ENCODE peak calls at places on chromosomes 4 and X, in seven cellular contexts. T is colonic mucosa, X is glutamatergic neuron, K is endodermal cell, S is GM10248, R is GM20000, F is suprapubic skin. N is an unnamed sample.

GRCh38 chr4:7788687-7789425 is 150.8 kb downstream of the AFAP1 start:
- DNase-seq in R (no peak), X (no peak), K (no peak), T (no peak), F (peak; percentile 67), S (no peak), N (no peak)

GRCh38 chrX:100946521-100946920 is 17.8 kb upstream of the XKRX start:
- DNase-seq in F (no peak), S (no peak), K (no peak), R (no peak), T (no peak), X (no peak), N (no peak)

GRCh38 chr4:10063544-10064300 is 42.4 kb upstream of the SLC2A9 start:
- DNase-seq in R (no peak), F (no peak), K (peak; percentile 94), T (no peak), X (no peak), S (no peak), N (peak; percentile 54)

GRCh38 chrX:39309721-39310152 is 508.5 kb downstream of the MID1IP1 start:
- DNase-seq in X (no peak), K (no peak), F (no peak), T (no peak), S (no peak), R (peak; percentile 8), N (peak; percentile 22)

GRCh38 chr4:174260099-174260498 is 23.4 kb downstream of the FBXO8 start:
- DNase-seq in R (no peak), X (no peak), F (no peak), T (no peak), S (no peak), K (no peak), N (no peak)

GRCh38 chr4:15400911-15401671 is 26.7 kb upstream of the C1QTNF7 start:
- DNase-seq in S (no peak), R (no peak), F (peak; percentile 80), K (no peak), X (no peak), T (peak; percentile 24), N (no peak)

GRCh38 chr4:109411964-109412363 is 21.7 kb upstream of the SEC24B start:
- DNase-seq in F (no peak), X (no peak), R (no peak), S (no peak), T (no peak), K (no peak), N (no peak)

GRCh38 chr4:2290974-2291704 is 29.2 kb upstream of the MXD4 start:
- DNase-seq in R (peak; percentile 52), T (no peak), K (peak; percentile 50), X (no peak), S (peak; percentile 46), F (peak; percentile 57), N (no peak)

GRCh38 chrX:155026420-155026726 is 271 bp upstream of the FUNDC2 start:
- DNase-seq in K (no peak), T (no peak), S (no peak), R (no peak), X (no peak), F (no peak), N (no peak)

GRCh38 chr4:101346312-101346561 is 1.1 kb downstream of the PPP3CA start:
- DNase-seq in S (peak; percentile 38), X (no peak), K (no peak), R (peak; percentile 60), F (no peak), T (peak; percentile 62), N (no peak)

GRCh38 chr4:183369073-183369472 is 46.8 kb upstream of the CLDN24 start:
- DNase-seq in F (peak; percentile 14), T (no peak), K (no peak), R (no peak), X (no peak), S (no peak), N (no peak)

GRCh38 chr4:170026253-170026991 is at the start of gene MFAP3L:
- DNase-seq in T (peak; percentile 85), K (peak; percentile 94), S (peak; percentile 89), F (peak; percentile 90), R (peak; percentile 93), X (peak; percentile 95), N (peak; percentile 94)

GRCh38 chr4:3106339-3107186 is 32.1 kb downstream of the HTT start:
- DNase-seq in S (peak; percentile 89), T (peak; percentile 85), R (peak; percentile 87), F (peak; percentile 92), X (peak; percentile 91), K (peak; percentile 97), N (peak; percentile 95)

GRCh38 chrX:77899081-77899828 is at the start of gene COX7B:
- DNase-seq in F (peak; percentile 71), R (peak; percentile 49), K (peak; percentile 81), X (peak; percentile 21), S (peak; percentile 59), T (peak; percentile 75), N (peak; percentile 56)

GRCh38 chr4:54333657-54334056 is 104.6 kb downstream of the PDGFRA start:
- DNase-seq in X (no peak), K (no peak), T (no peak), F (no peak), R (no peak), S (no peak), N (no peak)

GRCh38 chrX:30495468-30495867 is 82.1 kb downstream of the TASL start:
- DNase-seq in R (no peak), X (no peak), F (no peak), S (no peak), T (no peak), K (no peak), N (no peak)

GRCh38 chrX:30488092-30488491 is 89.5 kb downstream of the TASL start:
- DNase-seq in X (no peak), S (peak; percentile 25), F (no peak), R (peak; percentile 4), K (no peak), T (no peak), N (no peak)

GRCh38 chrX:30489323-30489722 is 88.2 kb downstream of the TASL start:
- DNase-seq in S (no peak), R (no peak), F (no peak), T (no peak), X (no peak), K (peak; percentile 50), N (no peak)

DNA sequence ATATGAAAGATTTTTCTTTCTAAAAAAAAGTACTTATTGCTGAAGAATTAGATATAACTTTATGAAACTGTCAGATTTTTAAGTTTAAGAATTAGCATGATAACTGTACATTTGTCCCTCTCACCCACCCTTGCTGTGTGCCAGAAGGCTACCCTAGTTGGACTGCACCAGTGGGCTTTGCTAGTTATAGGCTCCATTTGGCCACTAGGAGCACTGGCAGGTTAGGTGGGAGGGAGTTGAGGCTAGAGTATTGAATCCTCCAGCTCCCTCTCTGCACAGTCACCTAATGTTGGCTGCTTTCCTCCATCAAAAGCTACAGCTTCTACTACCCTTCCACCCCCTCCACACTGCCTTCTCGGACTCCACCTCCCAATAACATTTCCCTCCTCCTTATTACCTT is 84.2 kb downstream of the TASL start:
- DNase-seq in F (no peak), X (no peak), S (no peak), R (no peak), T (no peak), K (no peak), N (no peak)
- TF ChIP-seq CTCF in F (no peak), X (no peak), S (no peak), R (no peak), T (no peak), K (peak; percentile 59), N (no peak)

GRCh38 chrX:32533848-32534247 is 677.5 kb downstream of the DMD start:
- DNase-seq in T (no peak), F (no peak), R (no peak), K (no peak), S (no peak), X (no peak), N (no peak)

GRCh38 chrX:32532282-32532681 is 679.1 kb downstream of the DMD start:
- DNase-seq in T (no peak), S (no peak), R (no peak), K (no peak), X (no peak), F (no peak), N (no peak)

GRCh38 chrX:32525234-32525633 is 686.1 kb downstream of the DMD start:
- DNase-seq in R (no peak), K (no peak), X (no peak), F (no peak), T (no peak), S (no peak), N (no peak)

GRCh38 chrX:32530802-32531403 is 680.4 kb downstream of the DMD start:
- DNase-seq in T (peak; percentile 31), K (peak; percentile 51), S (peak; percentile 12), X (no peak), F (no peak), R (peak; percentile 3), N (peak; percentile 5)
- TF ChIP-seq CTCF in T (peak; percentile 52), K (peak; percentile 94), S (peak; percentile 28), X (peak; percentile 59), F (no peak), R (no peak), N (peak; percentile 52)

GRCh38 chrX:150329888-150330287 is 33.2 kb upstream of the MAMLD1 start:
- DNase-seq in S (no peak), X (no peak), T (no peak), K (no peak), R (no peak), F (no peak), N (no peak)
- TF ChIP-seq CTCF in S (no peak), X (no peak), T (no peak), K (no peak), R (no peak), F (no peak), N (no peak)

GRCh38 chr4:70538869-70539268 is 20.5 kb downstream of the AMTN start:
- DNase-seq in F (no peak), X (no peak), T (no peak), K (no peak), S (no peak), R (no peak), N (no peak)

GRCh38 chr4:70544279-70544870 is 26.0 kb downstream of the AMTN start:
- DNase-seq in S (no peak), X (no peak), R (no peak), T (no peak), F (no peak), K (peak; percentile 50), N (peak; percentile 9)
- TF ChIP-seq CTCF in S (peak; percentile 42), X (peak; percentile 78), R (peak; percentile 29), T (no peak), F (no peak), K (peak; percentile 81), N (peak; percentile 63)